ENCODE peak calls at places on chromosomes 4 and X, in five cellular contexts. M, W, E, N and U are unnamed samples.

GRCh38 chr4:7798215-7798995 is 141.3 kb downstream of the AFAP1 start:
- DNase-seq in M (no peak), W (peak; percentile 53), E (no peak), N (no peak), U (no peak)

GRCh38 chrX:10121787-10122186 is 35.0 kb upstream of the CLCN4 start:
- DNase-seq in M (no peak), W (no peak), E (no peak), N (no peak), U (no peak)

GRCh38 chrX:110432066-110432465 is 73.4 kb downstream of the RTL9 start:
- DNase-seq in M (no peak), W (no peak), E (no peak), N (no peak), U (no peak)

GRCh38 chr4:172758586-172759340 is 409.8 kb upstream of the GALNT7 start:
- DNase-seq in M (no peak), W (peak; percentile 75), E (no peak), N (no peak), U (peak; percentile 46)

GRCh38 chrX:68234171-68234910 is 199.0 kb downstream of the OPHN1 start:
- DNase-seq in M (no peak), W (no peak), E (no peak), N (no peak), U (no peak)

GRCh38 chrX:154375156-154375504 is 696 bp upstream of the FLNA start:
- DNase-seq in M (no peak), W (no peak), E (no peak), N (no peak), U (no peak)

GRCh38 chr4:47856713-47857112 is 18.8 kb upstream of the CORIN start:
- DNase-seq in M (no peak), W (peak; percentile 12), E (no peak), N (no peak), U (no peak)

GRCh38 chrX:19625612-19626011 is 110.3 kb upstream of the MAP3K15 start:
- DNase-seq in M (no peak), W (peak; percentile 23), E (no peak), N (no peak), U (no peak)

GRCh38 chrX:129704491-129704890 is 34.3 kb upstream of the XPNPEP2 start:
- DNase-seq in M (no peak), W (no peak), E (no peak), N (no peak), U (no peak)

GRCh38 chr4:72525938-72526337 is 43.1 kb downstream of the ADAMTS3 start:
- DNase-seq in M (no peak), W (peak; percentile 89), E (peak; percentile 19), N (peak; percentile 54), U (no peak)

GRCh38 chr4:76251448-76252270 is at the start of gene FAM47E:
- DNase-seq in M (peak; percentile 92), W (peak; percentile 36), E (peak; percentile 82), N (peak; percentile 82), U (no peak)

GRCh38 chrX:97673135-97673534 is 789.4 kb downstream of the RPA4 start:
- DNase-seq in M (no peak), W (no peak), E (no peak), N (no peak), U (no peak)

GRCh38 chrX:35101901-35102300 is 159.3 kb downstream of the FAM47B start:
- DNase-seq in M (no peak), W (peak; percentile 4), E (no peak), N (no peak), U (no peak)

GRCh38 chrX:20218809-20219505 is 47.8 kb downstream of the RPS6KA3 start:
- DNase-seq in M (no peak), W (no peak), E (no peak), N (no peak), U (no peak)

GRCh38 chrX:38859602-38860001 is 58.3 kb downstream of the MID1IP1 start:
- DNase-seq in M (no peak), W (peak; percentile 18), E (no peak), N (no peak), U (no peak)

GRCh38 chr4:109067509-109068205 is 234.8 kb downstream of the COL25A1 start:
- DNase-seq in M (no peak), W (peak; percentile 60), E (peak; percentile 21), N (no peak), U (peak; percentile 55)

GRCh38 chrX:45749375-45749774 is 548.7 kb upstream of the DIPK2B start:
- DNase-seq in M (no peak), W (no peak), E (no peak), N (no peak), U (no peak)

GRCh38 chr4:76591992-76592391 is 157.0 kb downstream of the SHROOM3 start:
- DNase-seq in M (no peak), W (no peak), E (no peak), N (no peak), U (no peak)

GRCh38 chrX:87583679-87584078 is 66.1 kb downstream of the KLHL4 start:
- DNase-seq in M (no peak), W (no peak), E (no peak), N (no peak), U (no peak)

GRCh38 chrX:44568196-44568595 is 25.5 kb upstream of the FUNDC1 start:
- DNase-seq in M (no peak), W (peak; percentile 2), E (no peak), N (no peak), U (no peak)

GRCh38 chrX:123108513-123109427 is 75.3 kb upstream of the GRIA3 start:
- DNase-seq in M (no peak), W (no peak), E (no peak), N (no peak), U (no peak)

GRCh38 chr4:124713213-124713592 is 671 bp upstream of the ANKRD50 start:
- DNase-seq in M (peak; percentile 64), W (peak; percentile 82), E (peak; percentile 63), N (peak; percentile 76), U (peak; percentile 61)

GRCh38 chr4:182062936-182063335 is 180.3 kb upstream of the TENM3 start:
- DNase-seq in M (no peak), W (peak; percentile 95), E (no peak), N (no peak), U (peak; percentile 66)

GRCh38 chr4:101515099-101515498 is 167.8 kb upstream of the PPP3CA start:
- DNase-seq in M (no peak), W (no peak), E (no peak), N (no peak), U (no peak)

GRCh38 chr4:47640911-47641310 is 155.8 kb downstream of the ATP10D start:
- DNase-seq in M (no peak), W (peak; percentile 26), E (no peak), N (no peak), U (no peak)

GRCh38 chrX:107710617-107711391 is 64.8 kb downstream of the TSC22D3 start:
- DNase-seq in M (no peak), W (peak; percentile 93), E (no peak), N (peak; percentile 63), U (peak; percentile 55)

GRCh38 chr4:108351806-108352205 is 183.1 kb upstream of the LEF1 start:
- DNase-seq in M (no peak), W (peak; percentile 58), E (no peak), N (no peak), U (no peak)

GRCh38 chrX:16946971-16947562 is 609 bp downstream of the REPS2 start:
- DNase-seq in M (no peak), W (no peak), E (peak; percentile 14), N (peak; percentile 36), U (no peak)

GRCh38 chrX:41026326-41027136 is 58.7 kb upstream of the USP9X start:
- DNase-seq in M (no peak), W (no peak), E (no peak), N (no peak), U (no peak)

GRCh38 chr4:20319785-20320184 is 68.1 kb downstream of the SLIT2 start:
- DNase-seq in M (no peak), W (no peak), E (no peak), N (no peak), U (no peak)

GRCh38 chr4:101464596-101464995 is 117.3 kb upstream of the PPP3CA start:
- DNase-seq in M (no peak), W (no peak), E (no peak), N (no peak), U (no peak)

GRCh38 chr4:109955146-109955545 is 42.5 kb downstream of the EGF start:
- DNase-seq in M (no peak), W (no peak), E (no peak), N (no peak), U (no peak)

GRCh38 chrX:9336501-9336900 is 128.4 kb upstream of the TBL1X start:
- DNase-seq in M (no peak), W (no peak), E (no peak), N (no peak), U (no peak)

GRCh38 chr4:152220201-152220666 is 315.7 kb downstream of the FBXW7 start:
- DNase-seq in M (no peak), W (peak; percentile 59), E (no peak), N (no peak), U (no peak)

GRCh38 chrX:52995135-52995973 is 37.0 kb upstream of the FAM156A start:
- DNase-seq in M (peak; percentile 93), W (peak; percentile 95), E (peak; percentile 93), N (peak; percentile 94), U (peak; percentile 84)

GRCh38 chrX:52990848-52991247 is 32.5 kb upstream of the FAM156A start:
- DNase-seq in M (no peak), W (peak; percentile 26), E (no peak), N (no peak), U (no peak)

GRCh38 chrX:53000447-53001208 is 42.3 kb upstream of the FAM156A start:
- DNase-seq in M (no peak), W (no peak), E (no peak), N (no peak), U (no peak)

GRCh38 chrX:52995974-52996304 is 37.6 kb upstream of the FAM156A start:
- DNase-seq in M (no peak), W (no peak), E (no peak), N (no peak), U (no peak)
- H3K4me3 ChIP-seq in M (peak overlapping the region; percentile 48), W (no peak overlapping the region), E (peak overlapping the region; percentile 78), N (no peak overlapping the region), U (peak overlapping the region; percentile 72)

GRCh38 chr4:38665846-38666490 is 2.0 kb downstream of the KLF3 start:
- DNase-seq in M (no peak), W (no peak), E (no peak), N (no peak), U (no peak)
- H3K4me3 ChIP-seq in M (peak overlapping the region; percentile 98), W (peak overlapping the region; percentile 44), E (peak overlapping the region; percentile 93), N (no peak overlapping the region), U (peak overlapping the region; percentile 73)

GRCh38 chrX:132958086-132958703 is at the start of gene HS6ST2:
- DNase-seq in M (no peak), W (no peak), E (peak; percentile 18), N (no peak), U (no peak)
- H3K4me3 ChIP-seq in M (peak within 1 kb of the TSS; percentile 42), W (no peak within 1 kb of the TSS), E (peak within 1 kb of the TSS; percentile 66), N (no peak within 1 kb of the TSS), U (no peak within 1 kb of the TSS)

GRCh38 chr4:94870151-94870550 is 112.4 kb downstream of the BMPR1B start:
- DNase-seq in M (no peak), W (peak; percentile 50), E (no peak), N (no peak), U (no peak)

GRCh38 chr4:94871644-94872305 is 114.0 kb downstream of the BMPR1B start:
- DNase-seq in M (no peak), W (peak; percentile 17), E (no peak), N (no peak), U (no peak)
- H3K4me3 ChIP-seq in M (no peak overlapping the region), W (no peak overlapping the region), E (no peak overlapping the region), N (no peak overlapping the region), U (no peak overlapping the region)